ENCODE peak calls at places on chromosomes 13 and 19, in seven cellular contexts. Q, A, N, H, Y, T and X are unnamed samples.

GRCh38 chr13:109412232-109412935 is 374.0 kb downstream of the IRS2 start:
- DNase-seq in Q (no peak), A (peak), N (no peak), H (peak), Y (peak), T (no peak), X (peak)

GRCh38 chr13:76848596-76848995 is 37.6 kb downstream of the KCTD12 start:
- DNase-seq in Q (no peak), A (peak), N (no peak), H (no peak), Y (no peak), T (no peak), X (peak)

GRCh38 chr19:3129112-3129511 is 6.7 kb upstream of the GNA15 start:
- DNase-seq in Q (peak), A (peak), N (peak), H (no peak), Y (no peak), T (no peak), X (peak)

GRCh38 chr13:79681069-79681468 is 200.1 kb downstream of the NDFIP2 start:
- DNase-seq in Q (no peak), A (no peak), N (no peak), H (no peak), Y (no peak), T (no peak), X (no peak)

GRCh38 chr19:43768273-43769050 is 12.3 kb downstream of the KCNN4 start:
- DNase-seq in Q (peak), A (no peak), N (no peak), H (peak), Y (peak), T (no peak), X (no peak)

GRCh38 chr13:37173214-37173613 is 67.8 kb upstream of the CSNK1A1L start:
- DNase-seq in Q (no peak), A (peak), N (peak), H (no peak), Y (no peak), T (no peak), X (peak)

GRCh38 chr19:4196587-4197148 is 14.2 kb downstream of the ANKRD24 start:
- DNase-seq in Q (no peak), A (no peak), N (no peak), H (no peak), Y (no peak), T (no peak), X (no peak)

GRCh38 chr13:52845334-52845761 is 3.1 kb downstream of the PCDH8 start:
- DNase-seq in Q (no peak), A (no peak), N (no peak), H (no peak), Y (no peak), T (no peak), X (no peak)

GRCh38 chr13:101346161-101346560 is 70.1 kb downstream of the NALCN start:
- DNase-seq in Q (no peak), A (no peak), N (no peak), H (no peak), Y (no peak), T (no peak), X (no peak)

GRCh38 chr19:51091126-51091525 is 8.4 kb upstream of the KLK14 start:
- DNase-seq in Q (no peak), A (no peak), N (no peak), H (no peak), Y (no peak), T (no peak), X (no peak)

GRCh38 chr19:4906963-4907362 is 2.3 kb upstream of the UHRF1 start:
- DNase-seq in Q (no peak), A (no peak), N (no peak), H (no peak), Y (no peak), T (no peak), X (no peak)

GRCh38 chr13:65314008-65314407 is 1916.1 kb downstream of the PCDH9 start:
- DNase-seq in Q (no peak), A (no peak), N (no peak), H (no peak), Y (no peak), T (no peak), X (no peak)

GRCh38 chr13:53844747-53845146 is 816.1 kb downstream of the OLFM4 start:
- DNase-seq in Q (no peak), A (no peak), N (no peak), H (no peak), Y (no peak), T (no peak), X (no peak)

GRCh38 chr13:75800545-75800944 is 164.4 kb downstream of the LMO7 start:
- DNase-seq in Q (no peak), A (no peak), N (no peak), H (no peak), Y (no peak), T (no peak), X (no peak)
- TF ChIP-seq CTCF in Q (no peak), A (no peak), N (no peak), H (no peak), Y (peak), T (no peak), X (no peak)

DNA sequence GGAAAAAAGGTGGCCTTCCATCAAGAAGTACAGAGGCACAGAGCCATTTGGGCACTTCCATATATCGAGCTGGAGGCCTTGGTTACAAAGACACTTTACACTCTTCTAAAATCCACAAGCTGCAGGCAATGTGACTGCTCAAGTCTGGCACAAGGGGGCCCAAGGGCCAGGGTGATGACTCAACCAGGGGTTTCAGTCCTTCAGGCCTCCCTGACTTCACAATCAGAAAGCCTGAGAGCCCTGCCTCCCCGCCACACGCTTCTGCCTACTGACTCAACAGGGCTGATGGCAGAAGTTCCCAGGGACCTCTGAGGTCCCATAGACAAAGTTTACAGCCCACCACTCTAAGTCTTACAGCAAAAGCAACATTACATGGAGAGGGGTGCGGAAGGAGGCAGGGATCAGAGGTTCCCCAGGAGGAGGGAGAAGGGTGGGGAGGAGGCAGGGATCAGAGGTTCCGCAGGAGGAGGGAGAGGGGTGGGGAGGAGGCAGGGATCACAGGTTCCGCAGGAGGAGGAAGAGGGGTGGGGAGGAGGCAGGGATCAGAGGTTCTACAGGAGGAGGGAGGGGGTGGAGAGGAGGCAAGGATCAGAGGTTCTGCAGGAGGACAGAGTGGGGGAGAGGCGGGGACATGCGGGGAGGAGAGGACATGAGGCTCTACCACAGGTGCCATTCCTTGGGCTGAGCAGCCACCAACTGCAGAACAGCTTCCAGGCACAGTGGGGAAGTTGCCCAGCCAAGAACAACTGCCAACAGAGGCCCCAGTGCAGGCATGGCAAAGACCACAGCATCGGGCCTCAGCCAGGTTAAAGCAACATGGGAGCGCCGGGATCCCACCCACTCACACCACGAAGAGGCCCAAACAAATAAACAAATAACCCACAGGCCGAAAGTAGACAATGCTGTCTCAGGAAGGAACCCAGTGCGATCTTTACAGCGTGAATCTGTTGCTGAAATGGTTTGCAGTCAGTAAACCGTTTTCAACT is 52.0 kb downstream of the SLC7A1 start:
- DNase-seq in Q (no peak), A (peak), N (no peak), H (no peak), Y (no peak), T (no peak), X (no peak)
- TF ChIP-seq CTCF in Q (no peak), A (peak), N (peak), H (no peak), Y (no peak), T (no peak), X (no peak)

GRCh38 chr19:1618157-1619093 is 13.2 kb upstream of the UQCR11 start:
- DNase-seq in Q (no peak), A (peak), N (no peak), H (no peak), Y (peak), T (no peak), X (peak)
- TF ChIP-seq CTCF in Q (peak), A (peak), N (peak), H (peak), Y (peak), T (no peak), X (peak)

GRCh38 chr19:15812059-15812722 is 3.3 kb downstream of the OR10H1 start:
- DNase-seq in Q (peak), A (no peak), N (no peak), H (no peak), Y (peak), T (no peak), X (no peak)
- TF ChIP-seq CTCF in Q (peak), A (no peak), N (no peak), H (no peak), Y (peak), T (no peak), X (no peak)

GRCh38 chr13:39655041-39655568 is 357 bp upstream of the COG6 start:
- DNase-seq in Q (no peak), A (no peak), N (no peak), H (no peak), Y (no peak), T (no peak), X (peak)

GRCh38 chr13:39656325-39656677 is 839 bp downstream of the COG6 start:
- DNase-seq in Q (no peak), A (peak), N (no peak), H (no peak), Y (no peak), T (no peak), X (peak)

DNA sequence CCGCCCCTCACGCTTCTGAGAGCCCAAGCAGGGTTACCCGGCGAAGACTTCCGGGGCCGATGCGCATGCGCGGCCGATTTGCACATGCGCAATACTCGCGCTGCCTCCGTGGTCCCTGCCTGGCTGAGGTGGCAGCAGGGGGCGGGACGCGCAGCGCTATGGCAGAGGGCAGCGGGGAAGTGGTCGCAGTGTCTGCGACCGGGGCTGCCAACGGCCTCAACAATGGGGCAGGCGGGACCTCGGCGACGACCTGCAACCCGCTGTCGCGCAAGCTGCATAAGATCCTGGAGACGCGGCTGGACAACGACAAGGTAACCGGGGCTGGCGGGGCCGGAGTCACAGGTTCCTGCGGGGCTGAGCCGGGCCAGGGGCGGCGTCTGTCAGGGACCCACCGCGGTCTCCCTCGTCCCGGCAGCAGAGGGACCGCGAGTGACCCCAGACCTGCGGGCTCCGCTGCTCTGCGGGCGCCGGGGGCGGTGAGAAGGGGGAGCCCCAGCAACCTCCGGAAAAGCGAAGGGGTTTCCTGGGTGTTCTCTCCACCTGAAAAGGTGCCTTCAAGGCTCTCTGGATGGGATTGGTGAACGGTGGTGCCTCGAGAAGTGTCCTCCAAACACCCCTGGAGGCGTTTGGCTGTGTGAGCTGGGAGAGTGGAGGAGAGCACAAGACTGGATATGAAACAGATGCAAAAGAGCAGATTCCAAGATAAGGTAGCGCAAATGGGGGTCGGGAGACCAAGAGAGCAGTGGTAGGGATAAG is at the start of gene COG6:
- DNase-seq in Q (peak), A (peak), N (peak), H (peak), Y (peak), T (peak), X (peak)
- TF ChIP-seq CTCF in Q (peak), A (peak), N (no peak), H (no peak), Y (no peak), T (no peak), X (peak)

DNA sequence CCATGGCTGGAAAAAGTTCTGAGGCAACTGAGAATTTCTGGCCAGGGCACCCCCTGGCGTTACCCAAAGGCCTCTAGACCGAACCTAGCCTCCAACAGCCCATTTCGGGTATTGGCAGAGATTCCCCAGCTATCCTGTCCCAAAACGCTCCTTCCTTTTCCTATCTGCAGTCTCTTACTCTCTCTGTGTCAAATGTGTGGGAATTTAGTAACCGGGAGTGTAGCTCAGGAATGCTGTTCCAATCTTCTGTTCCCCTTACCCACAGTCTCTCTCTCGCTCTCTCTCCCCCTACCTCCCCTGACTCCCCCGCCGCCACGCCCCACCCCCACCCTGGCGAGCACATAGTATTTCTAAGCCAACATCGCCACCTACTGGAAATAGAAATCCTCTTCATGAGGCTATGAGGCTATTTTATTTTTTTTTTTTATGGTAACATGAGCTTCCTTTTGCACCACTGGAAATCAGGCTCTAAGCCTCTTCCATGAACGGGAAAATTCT is 27.0 kb downstream of the OXGR1 start:
- DNase-seq in Q (no peak), A (peak), N (no peak), H (no peak), Y (no peak), T (no peak), X (no peak)
- TF ChIP-seq CTCF in Q (no peak), A (no peak), N (no peak), H (no peak), Y (no peak), T (peak), X (no peak)

DNA sequence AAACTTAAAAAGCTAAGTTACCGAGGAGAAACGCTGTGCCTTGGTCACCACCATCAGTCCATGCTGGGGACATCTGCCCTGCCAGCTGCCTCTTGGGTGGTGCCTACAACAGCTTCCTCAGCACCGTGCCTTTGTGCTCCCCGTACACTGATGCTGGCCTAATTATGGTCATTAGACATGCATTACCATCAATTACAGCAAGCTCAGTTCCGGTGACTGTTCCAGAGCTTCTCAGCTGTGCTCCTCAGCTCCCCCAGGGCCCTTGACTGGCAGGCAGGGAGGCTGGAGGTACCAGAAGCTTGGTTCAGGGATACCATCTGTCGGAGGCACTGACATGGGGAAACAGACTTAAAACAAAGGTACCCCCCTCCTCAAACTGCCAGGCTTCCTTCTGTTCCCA is 40.2 kb downstream of the CILP2 start:
- DNase-seq in Q (no peak), A (no peak), N (no peak), H (no peak), Y (no peak), T (no peak), X (no peak)
- TF ChIP-seq CTCF in Q (no peak), A (no peak), N (no peak), H (no peak), Y (no peak), T (no peak), X (no peak)

DNA sequence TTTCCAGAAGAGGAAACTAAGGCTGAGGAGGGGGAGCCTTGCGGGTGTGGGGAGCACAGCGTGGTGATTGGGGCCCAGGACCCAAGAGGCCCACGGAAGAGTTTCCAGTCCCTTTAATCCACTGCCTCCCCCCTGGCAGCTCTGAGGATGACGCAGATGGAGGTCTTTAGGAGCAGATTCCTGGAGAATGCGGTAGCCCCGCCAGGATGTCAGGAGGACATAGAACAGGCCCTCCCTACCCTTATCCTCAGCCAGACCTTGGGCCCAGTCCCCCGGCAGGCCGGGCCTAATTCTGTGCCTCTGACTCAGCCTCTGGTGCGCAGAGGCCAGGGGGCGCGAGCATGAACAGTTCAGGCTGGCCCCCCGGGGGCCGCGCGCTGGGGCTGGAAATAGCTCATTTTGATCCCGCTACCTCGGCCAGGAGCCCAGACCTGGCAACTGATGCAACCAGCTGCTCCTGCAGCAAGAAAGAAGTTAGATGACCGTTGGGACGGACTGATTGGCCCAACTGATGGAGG is 461 bp upstream of the HSPB6 start:
- DNase-seq in Q (no peak), A (peak), N (peak), H (peak), Y (peak), T (no peak), X (peak)
- TF ChIP-seq CTCF in Q (no peak), A (no peak), N (no peak), H (no peak), Y (no peak), T (no peak), X (no peak)

GRCh38 chr19:38556521-38557174 is 61.1 kb downstream of the MAP4K1 start:
- DNase-seq in Q (no peak), A (peak), N (no peak), H (no peak), Y (no peak), T (no peak), X (no peak)
- TF ChIP-seq CTCF in Q (no peak), A (peak), N (peak), H (no peak), Y (peak), T (no peak), X (peak)

GRCh38 chr13:111216166-111216960 is 101.3 kb downstream of the ARHGEF7 start:
- DNase-seq in Q (no peak), A (peak), N (no peak), H (no peak), Y (peak), T (no peak), X (no peak)
- TF ChIP-seq CTCF in Q (peak), A (peak), N (peak), H (peak), Y (peak), T (no peak), X (peak)